ENCODE peak calls at places on chromosome 7, in ten cellular contexts. P, A, H, N, V, Y, Q, T, S and O are unnamed samples.

GRCh38 chr7:518630-519428 is 817 bp downstream of the PDGFA start:
- DNase-seq in H (peak), A (no peak), Y (no peak), T (peak), Q (peak), V (peak), P (peak), S (peak), N (peak), O (no peak)

GRCh38 chr7:92520024-92520423 is 8.3 kb downstream of the PEX1 start:
- DNase-seq in Q (no peak), H (no peak), V (no peak), N (no peak), P (no peak), A (no peak), T (no peak), Y (no peak), S (no peak), O (no peak)

GRCh38 chr7:6407434-6407833 is 40.3 kb downstream of the DAGLB start:
- DNase-seq in V (no peak), Y (no peak), Q (no peak), P (no peak), A (no peak), H (no peak), T (no peak), S (no peak), N (no peak), O (no peak)

GRCh38 chr7:22481726-22482125 is 18.3 kb downstream of the STEAP1B start:
- DNase-seq in H (no peak), T (peak), Q (no peak), N (no peak), A (no peak), P (no peak), V (no peak), Y (no peak), S (no peak), O (no peak)

GRCh38 chr7:542935-543789 is 23.5 kb upstream of the PDGFA start:
- DNase-seq in H (no peak), P (no peak), Y (no peak), N (no peak), S (no peak), A (no peak), Q (no peak), T (peak), V (no peak), O (no peak)

GRCh38 chr7:904847-905246 is 28.5 kb downstream of the GET4 start:
- DNase-seq in Q (no peak), H (no peak), T (peak), Y (no peak), V (no peak), A (no peak), P (no peak), S (no peak), N (no peak), O (no peak)

GRCh38 chr7:7720750-7721621 is 2.6 kb upstream of the RPA3 start:
- DNase-seq in A (no peak), H (no peak), P (no peak), Q (no peak), N (peak), V (no peak), Y (no peak), T (no peak), S (no peak), O (no peak)

GRCh38 chr7:45978010-45978681 is 57.1 kb upstream of the IGFBP3 start:
- DNase-seq in T (peak), N (no peak), H (no peak), Y (no peak), P (peak), S (no peak), V (peak), A (no peak), Q (no peak), O (peak)

GRCh38 chr7:151665363-151665762 is 145.7 kb upstream of the RHEB start:
- DNase-seq in T (no peak), A (no peak), H (no peak), S (no peak), Q (no peak), N (peak), Y (no peak), P (no peak), V (no peak), O (no peak)

GRCh38 chr7:153408360-153409335 is 643.5 kb upstream of the DPP6 start:
- DNase-seq in S (no peak), N (no peak), Y (no peak), Q (no peak), T (no peak), V (no peak), P (no peak), A (no peak), H (no peak), O (no peak)

GRCh38 chr7:130009848-130010688 is 41.1 kb downstream of the ZC3HC1 start:
- DNase-seq in V (no peak), P (peak), Y (no peak), T (peak), S (no peak), A (no peak), N (no peak), H (no peak), Q (no peak), O (no peak)

GRCh38 chr7:107936312-107936711 is 45.3 kb downstream of the DLD start:
- DNase-seq in T (no peak), H (no peak), V (no peak), Y (no peak), N (no peak), P (no peak), Q (no peak), S (no peak), A (no peak), O (no peak)

GRCh38 chr7:70893422-70893821 is 238.5 kb upstream of the GALNT17 start:
- DNase-seq in Q (no peak), P (no peak), S (no peak), V (no peak), A (no peak), N (no peak), H (no peak), Y (no peak), T (no peak), O (no peak)

GRCh38 chr7:83693281-83693680 is 44.3 kb upstream of the SEMA3E start:
- DNase-seq in T (no peak), P (no peak), N (no peak), V (no peak), H (no peak), A (no peak), Q (no peak), S (no peak), Y (no peak), O (no peak)

GRCh38 chr7:56028942-56029630 is 22.2 kb downstream of the PSPH start:
- DNase-seq in S (no peak), N (no peak), T (peak), Y (no peak), V (no peak), A (no peak), H (no peak), Q (no peak), P (no peak), O (no peak)

GRCh38 chr7:81449105-81449504 is 320.7 kb downstream of the HGF start:
- DNase-seq in V (no peak), Q (no peak), P (no peak), S (no peak), Y (no peak), H (no peak), N (no peak), A (no peak), T (no peak), O (no peak)

GRCh38 chr7:102061981-102062390 is 224.7 kb upstream of the SH2B2 start:
- DNase-seq in N (no peak), T (peak), V (no peak), Y (no peak), P (no peak), A (no peak), H (no peak), Q (no peak), S (no peak), O (no peak)

GRCh38 chr7:15178065-15178464 is 275.5 kb upstream of the DGKB start:
- DNase-seq in P (no peak), N (no peak), Y (no peak), H (no peak), T (no peak), V (no peak), S (no peak), Q (no peak), A (no peak), O (no peak)

GRCh38 chr7:91940572-91941341 is at the start of gene AKAP9:
- DNase-seq in T (peak), Y (peak), H (peak), P (peak), A (peak), V (peak), Q (peak), S (peak), N (peak), O (peak)

GRCh38 chr7:29459591-29459990 is 104.0 kb upstream of the PRR15 start:
- DNase-seq in V (no peak), N (no peak), P (no peak), S (no peak), H (no peak), A (no peak), T (no peak), Q (no peak), Y (no peak), O (no peak)

GRCh38 chr7:103573479-103574058 is 127.6 kb upstream of the SLC26A5 start:
- DNase-seq in Q (no peak), Y (no peak), P (no peak), S (no peak), N (peak), A (no peak), T (peak), V (no peak), H (no peak), O (peak)

GRCh38 chr7:92717982-92718716 is 118.2 kb downstream of the CDK6 start:
- DNase-seq in A (peak), N (no peak), S (peak), P (peak), V (peak), Y (peak), H (no peak), T (peak), Q (no peak), O (no peak)

GRCh38 chr7:147756290-147756689 is 834.3 kb upstream of the C7orf33 start:
- DNase-seq in N (peak), A (no peak), H (no peak), Q (no peak), S (no peak), V (no peak), T (no peak), P (no peak), Y (no peak), O (no peak)